ENCODE peak calls at places on chromosome 4, in six cellular contexts. One of them, this sample, is unnamed.

GRCh38 chr4:56653461-56654237 is 27.4 kb downstream of the HOPX start:
- DNase-seq in Caco-2: no peak
- DNase-seq in IMR-90: no peak
- DNase-seq in T-helper 2 cell: peak
- DNase-seq in Right ventricle myocardium superior: no peak
- DNase-seq in smooth muscle cell of the brain vasculature: no peak
- DNase-seq in this sample: no peak

GRCh38 chr4:139532951-139533350 is 23.1 kb downstream of the SETD7 start:
- DNase-seq in Caco-2: no peak
- DNase-seq in T-helper 2 cell: no peak
- DNase-seq in smooth muscle cell of the brain vasculature: no peak
- DNase-seq in Right ventricle myocardium superior: no peak
- DNase-seq in IMR-90: peak
- DNase-seq in this sample: no peak

GRCh38 chr4:82099863-82100579 is 273.8 kb downstream of the HNRNPD start:
- DNase-seq in IMR-90: no peak
- DNase-seq in T-helper 2 cell: no peak
- DNase-seq in smooth muscle cell of the brain vasculature: no peak
- DNase-seq in Right ventricle myocardium superior: no peak
- DNase-seq in Caco-2: no peak
- DNase-seq in this sample: no peak

GRCh38 chr4:53777244-53777984 is 186.1 kb upstream of the LNX1 start:
- DNase-seq in T-helper 2 cell: no peak
- DNase-seq in Caco-2: no peak
- DNase-seq in IMR-90: peak
- DNase-seq in smooth muscle cell of the brain vasculature: no peak
- DNase-seq in Right ventricle myocardium superior: no peak
- DNase-seq in this sample: no peak

GRCh38 chr4:125010776-125011503 is 298.4 kb upstream of the ANKRD50 start:
- DNase-seq in Caco-2: no peak
- DNase-seq in Right ventricle myocardium superior: no peak
- DNase-seq in T-helper 2 cell: no peak
- DNase-seq in smooth muscle cell of the brain vasculature: no peak
- DNase-seq in IMR-90: peak
- DNase-seq in this sample: no peak

GRCh38 chr4:148831945-148832344 is 389.7 kb upstream of the NR3C2 start:
- DNase-seq in T-helper 2 cell: no peak
- DNase-seq in Right ventricle myocardium superior: no peak
- DNase-seq in IMR-90: peak
- DNase-seq in Caco-2: no peak
- DNase-seq in smooth muscle cell of the brain vasculature: no peak
- DNase-seq in this sample: no peak

GRCh38 chr4:77538144-77538543 is 67.5 kb upstream of the CXCL13 start:
- DNase-seq in smooth muscle cell of the brain vasculature: no peak
- DNase-seq in Caco-2: no peak
- DNase-seq in T-helper 2 cell: no peak
- DNase-seq in Right ventricle myocardium superior: no peak
- DNase-seq in IMR-90: peak
- DNase-seq in this sample: no peak

GRCh38 chr4:15317246-15317645 is 110.6 kb upstream of the C1QTNF7 start:
- DNase-seq in Right ventricle myocardium superior: no peak
- DNase-seq in IMR-90: peak
- DNase-seq in Caco-2: no peak
- DNase-seq in smooth muscle cell of the brain vasculature: no peak
- DNase-seq in T-helper 2 cell: no peak
- DNase-seq in this sample: no peak

GRCh38 chr4:89022426-89023128 is 34.4 kb downstream of the FAM13A start:
- DNase-seq in smooth muscle cell of the brain vasculature: no peak
- DNase-seq in IMR-90: no peak
- DNase-seq in T-helper 2 cell: no peak
- DNase-seq in Right ventricle myocardium superior: no peak
- DNase-seq in Caco-2: no peak
- DNase-seq in this sample: no peak

GRCh38 chr4:2388430-2389182 is 29.8 kb downstream of the ZFYVE28 start:
- DNase-seq in Right ventricle myocardium superior: no peak
- DNase-seq in smooth muscle cell of the brain vasculature: no peak
- DNase-seq in Caco-2: no peak
- DNase-seq in IMR-90: peak
- DNase-seq in T-helper 2 cell: no peak
- DNase-seq in this sample: no peak